ENCODE peak calls at places on chromosomes 1 and 21, in seven cellular contexts. I is left cardiac atrium; H is activated naive CD4-positive, alpha-beta T cell; D is ureter; G is NCI-H2107; M is MV-4-11; J is effector memory CD8-positive, alpha-beta T cell. U is an unnamed sample.

GRCh38 chr1:79239840-79240239 is 233.3 kb upstream of the ADGRL4 start:
- DNase-seq in I (no peak), H (no peak), D (no peak), G (no peak), M (no peak), J (no peak), U (no peak)

GRCh38 chr1:225749706-225750105 is 27.9 kb upstream of the SRP9 start:
- DNase-seq in I (no peak), H (no peak), D (no peak), G (no peak), M (no peak), J (no peak), U (no peak)

GRCh38 chr1:89734437-89734836 is 86.4 kb upstream of the LRRC8D start:
- DNase-seq in I (peak), H (no peak), D (no peak), G (no peak), M (no peak), J (no peak), U (no peak)

GRCh38 chr1:247407180-247407616 is 8.8 kb upstream of the NLRP3 start:
- DNase-seq in I (peak), H (peak), D (peak), G (no peak), M (peak), J (peak), U (no peak)

GRCh38 chr1:66730462-66730861 is 21.8 kb upstream of the DYNLT5 start:
- DNase-seq in I (no peak), H (no peak), D (no peak), G (no peak), M (no peak), J (no peak), U (no peak)

GRCh38 chr1:221777434-221778072 is 35.7 kb upstream of the DUSP10 start:
- DNase-seq in I (no peak), H (no peak), D (no peak), G (no peak), M (peak), J (peak), U (no peak)

GRCh38 chr1:77300566-77300965 is 18.7 kb downstream of the AK5 start:
- DNase-seq in I (no peak), H (no peak), D (no peak), G (no peak), M (no peak), J (no peak), U (no peak)

GRCh38 chr1:206854401-206855129 is 10.9 kb upstream of the IL20 start:
- DNase-seq in I (no peak), H (no peak), D (no peak), G (no peak), M (no peak), J (no peak), U (no peak)

GRCh38 chr1:46516140-46516539 is 26.5 kb downstream of the DMBX1 start:
- DNase-seq in I (no peak), H (no peak), D (no peak), G (no peak), M (no peak), J (no peak), U (no peak)

GRCh38 chr1:32759521-32759980 is 57.0 kb upstream of the SYNC start:
- DNase-seq in I (no peak), H (no peak), D (peak), G (no peak), M (no peak), J (no peak), U (no peak)

GRCh38 chr1:109299087-109299983 is 7.5 kb downstream of the MYBPHL start:
- DNase-seq in I (peak), H (no peak), D (no peak), G (no peak), M (peak), J (no peak), U (peak)

GRCh38 chr1:231497629-231498152 is 30.8 kb upstream of the TSNAX start:
- DNase-seq in I (no peak), H (no peak), D (no peak), G (no peak), M (no peak), J (no peak), U (no peak)

GRCh38 chr1:119929643-119930310 is 33.5 kb upstream of the ADAM30 start:
- DNase-seq in I (no peak), H (no peak), D (no peak), G (no peak), M (no peak), J (no peak), U (no peak)

GRCh38 chr1:112358798-112359408 is 37.1 kb upstream of the CTTNBP2NL start:
- DNase-seq in I (peak), H (no peak), D (peak), G (no peak), M (peak), J (peak), U (peak)

GRCh38 chr1:244461254-244462071 is at the start of gene CATSPERE:
- DNase-seq in I (peak), H (peak), D (peak), G (peak), M (peak), J (peak), U (peak)

GRCh38 chr1:214021321-214021720 is 33.5 kb downstream of the PROX1 start:
- DNase-seq in I (no peak), H (no peak), D (no peak), G (no peak), M (no peak), J (no peak), U (no peak)

GRCh38 chr1:53392460-53392859 is 64.6 kb upstream of the LRP8 start:
- DNase-seq in I (no peak), H (no peak), D (no peak), G (no peak), M (no peak), J (no peak), U (no peak)

GRCh38 chr1:200037904-200038644 is 10.6 kb downstream of the NR5A2 start:
- DNase-seq in I (no peak), H (no peak), D (no peak), G (no peak), M (no peak), J (no peak), U (no peak)

GRCh38 chr21:37712204-37712934 is 203.9 kb downstream of the KCNJ6 start:
- DNase-seq in I (peak), H (no peak), D (peak), G (peak), M (peak), J (peak), U (peak)

GRCh38 chr1:25018110-25018470 is 88.0 kb upstream of the RUNX3 start:
- DNase-seq in I (no peak), H (no peak), D (no peak), G (no peak), M (no peak), J (no peak), U (no peak)

GRCh38 chr1:6221210-6221784 is 14.5 kb downstream of the ICMT start:
- DNase-seq in I (no peak), H (no peak), D (no peak), G (no peak), M (no peak), J (no peak), U (no peak)

GRCh38 chr1:155011437-155011907 is 8.9 kb downstream of the ZBTB7B start:
- DNase-seq in I (no peak), H (no peak), D (peak), G (no peak), M (no peak), J (no peak), U (no peak)

U was measured in AG08395.